ENCODE peak calls at places on chromosomes 6 and 20, in four cellular contexts. M, V, L and G are unnamed samples. For H3K27me3, the result is how much of the 10 kb centered on the place peaks cover.

GRCh38 chr6:38434051-38434450 is 205.7 kb downstream of the BTBD9 start:
- DNase-seq in L (no peak), V (no peak), M (no peak), G (no peak)

GRCh38 chr20:50981714-50982048 is 23.1 kb downstream of the MOCS3 start:
- DNase-seq in M (no peak), L (no peak), V (no peak), G (no peak)

GRCh38 chr6:36727491-36728021 is 29.9 kb downstream of the RAB44 start:
- DNase-seq in V (no peak), L (no peak), M (no peak), G (no peak)

GRCh38 chr6:129966125-129966524 is 52.3 kb upstream of the L3MBTL3 start:
- DNase-seq in V (no peak), L (no peak), M (no peak), G (no peak)

GRCh38 chr6:113447088-113447831 is 409.9 kb upstream of the MARCKS start:
- DNase-seq in V (no peak), L (no peak), M (no peak), G (no peak)

GRCh38 chr20:31915491-31916280 is 36.2 kb downstream of the PDRG1 start:
- DNase-seq in L (no peak), V (no peak), M (no peak), G (no peak)

GRCh38 chr6:52640916-52641315 is 30.0 kb upstream of the TMEM14A start:
- DNase-seq in L (no peak), V (no peak), M (no peak), G (no peak)

GRCh38 chr20:32354592-32355416 is 3.3 kb upstream of the ASXL1 start:
- DNase-seq in V (no peak), M (no peak), L (no peak), G (no peak)

GRCh38 chr6:70985151-70985550 is 28.3 kb upstream of the B3GAT2 start:
- DNase-seq in M (no peak), L (no peak), V (no peak), G (no peak)

GRCh38 chr20:56032251-56032650 is 26.9 kb upstream of the CBLN4 start:
- DNase-seq in M (no peak), V (no peak), L (no peak), G (no peak)

GRCh38 chr20:8853805-8854338 is 215.0 kb upstream of the PLCB4 start:
- DNase-seq in M (no peak), V (no peak), L (no peak), G (no peak)

GRCh38 chr6:136550045-136550329 is 235 bp downstream of the MAP7 start:
- DNase-seq in V (peak), M (no peak), L (no peak), G (no peak)

GRCh38 chr20:36604952-36605308 is 649 bp upstream of the RAB5IF start:
- DNase-seq in L (no peak), M (peak), V (peak), G (peak)

GRCh38 chr20:47029845-47030244 is 135.2 kb downstream of the EYA2 start:
- DNase-seq in L (no peak), V (no peak), M (no peak), G (no peak)

GRCh38 chr20:55172310-55173002 is 697.1 kb downstream of the DOK5 start:
- DNase-seq in M (no peak), V (no peak), L (no peak), G (no peak)

GRCh38 chr6:5732496-5732895 is 274.2 kb downstream of the NRN1 start:
- DNase-seq in V (no peak), M (no peak), L (no peak), G (no peak)

GRCh38 chr6:106448000-106448426 is 87.5 kb downstream of the CRYBG1 start:
- DNase-seq in M (no peak), L (no peak), V (no peak), G (no peak)

GRCh38 chr20:38806855-38807655 is 1.6 kb downstream of the PPP1R16B start:
- DNase-seq in M (no peak), L (peak), V (no peak), G (peak)
- H3K4me3 ChIP-seq in M (peak), L (peak), V (peak), G (peak)

GRCh38 chr6:142732790-142733189 is 212.2 kb downstream of the HIVEP2 start:
- DNase-seq in L (no peak), M (no peak), V (no peak), G (no peak)

GRCh38 chr6:142737368-142738060 is 207.5 kb downstream of the HIVEP2 start:
- DNase-seq in V (no peak), L (no peak), M (no peak), G (no peak)

GRCh38 chr6:142740449-142740848 is 204.5 kb downstream of the HIVEP2 start:
- DNase-seq in L (no peak), V (no peak), M (no peak), G (no peak)

GRCh38 chr6:142731611-142732010 is 213.4 kb downstream of the HIVEP2 start:
- DNase-seq in V (no peak), M (no peak), L (no peak), G (no peak)

DNA sequence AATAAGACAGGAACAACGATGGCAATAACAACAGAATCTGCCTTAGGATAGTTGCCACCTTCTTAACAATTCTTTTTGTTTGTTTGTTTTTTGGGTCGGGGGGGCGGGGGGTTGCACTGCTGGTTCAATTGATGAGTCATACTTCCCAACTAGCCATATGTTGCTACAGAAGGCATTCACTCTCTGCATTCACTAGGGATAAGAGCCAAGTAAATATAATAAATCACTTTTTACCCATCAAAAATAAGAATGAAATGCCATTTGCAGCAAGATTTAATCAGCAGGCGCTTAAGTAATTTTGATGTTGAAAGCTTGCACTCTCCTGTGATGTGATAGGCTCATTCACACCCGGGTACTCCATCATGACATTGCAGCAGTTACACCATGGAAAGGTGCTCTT is 209.8 kb downstream of the HIVEP2 start:
- DNase-seq in M (no peak), V (no peak), L (no peak), G (no peak)
- H3K27ac ChIP-seq in M (no peak), V (no peak), L (no peak), G (no peak)

DNA sequence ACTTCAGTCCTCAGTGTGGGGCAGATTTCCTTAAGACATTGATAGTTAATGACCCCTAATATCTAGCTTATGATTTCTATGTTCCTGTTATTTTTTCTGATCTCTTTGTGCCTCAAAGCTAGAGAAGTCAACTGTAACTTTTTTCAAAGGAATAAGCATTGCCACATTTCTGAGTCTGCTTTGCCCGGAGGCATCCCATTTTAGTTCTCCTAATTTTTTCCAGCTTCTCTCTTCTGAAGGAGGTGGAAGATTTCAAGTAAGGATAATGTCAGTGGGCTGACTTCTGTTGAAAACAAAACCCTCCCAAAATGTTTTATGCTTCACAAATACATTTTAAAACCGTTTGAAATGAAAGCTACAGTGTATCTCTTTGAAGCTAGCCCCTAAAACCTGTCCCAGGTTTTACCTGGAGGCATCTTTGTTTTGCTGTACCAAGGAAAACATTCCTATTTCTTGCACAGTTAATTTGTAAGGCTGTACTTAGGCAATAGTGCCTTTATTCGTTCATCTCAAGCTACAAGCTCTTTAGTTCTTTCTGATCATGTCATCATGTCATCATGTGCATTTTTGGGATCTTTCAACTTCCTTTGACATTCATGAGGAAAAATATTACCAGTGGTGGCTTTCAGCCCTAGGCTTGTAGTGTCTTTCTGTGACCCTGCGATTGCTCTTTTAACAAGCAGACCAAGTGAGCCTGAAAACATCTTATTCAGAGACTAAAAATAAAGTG is 45.7 kb downstream of the TSPYL4 start:
- DNase-seq in L (no peak), V (no peak), M (no peak), G (no peak)
- H3K27me3 ChIP-seq in L (under half), V (under half), M (under half), G (under half)

GRCh38 chr20:53865905-53866786 is 204.2 kb downstream of the BCAS1 start:
- DNase-seq in V (no peak), M (peak), L (no peak), G (no peak)
- H3K4me3 ChIP-seq in V (no peak), M (no peak), L (peak), G (peak)

GRCh38 chr6:25277857-25278256 is 1.3 kb upstream of the CARMIL1 start:
- DNase-seq in L (no peak), V (no peak), M (no peak), G (no peak)
- H3K27ac ChIP-seq in L (peak), V (no peak), M (no peak), G (no peak)

GRCh38 chr20:63087872-63088680 is 81.3 kb upstream of the BHLHE23 start:
- DNase-seq in M (peak), L (peak), V (peak), G (peak)
- H3K27me3 ChIP-seq in M (under half), L (under half), V (under half), G (under half)

GRCh38 chr20:23091741-23092408 is 5.8 kb upstream of the CD93 start:
- DNase-seq in V (no peak), L (no peak), M (no peak), G (no peak)
- H3K4me3 ChIP-seq in V (no peak), L (no peak), M (no peak), G (no peak)

GRCh38 chr6:20791074-20791473 is 256.8 kb downstream of the CDKAL1 start:
- DNase-seq in V (no peak), L (no peak), M (no peak), G (no peak)
- H3K27ac ChIP-seq in V (no peak), L (no peak), M (no peak), G (no peak)

GRCh38 chr6:19869464-19869863 is 32.3 kb downstream of the ID4 start:
- DNase-seq in V (no peak), L (no peak), M (no peak), G (no peak)
- H3K27me3 ChIP-seq in V (under half), L (under half), M (under half), G (under half)